ENCODE peak calls at places on chromosomes 13 and 19, in eight cellular contexts. S is NB4, N is HCT116, D is tibial nerve, W is breast epithelium, I is sigmoid colon, R is esophagus squamous epithelium, M is heart left ventricle. H is an unnamed sample.

GRCh38 chr13:46593403-46593802 is 40.4 kb downstream of the LRCH1 start:
- DNase-seq in D (no peak), W (no peak), N (no peak), I (no peak), R (no peak), S (no peak), M (no peak), H (no peak)

GRCh38 chr13:106573279-106573831 is 5.4 kb upstream of the ARGLU1 start:
- DNase-seq in R (no peak), M (no peak), I (peak; percentile 71), N (no peak), D (peak; percentile 66), S (no peak), W (no peak), H (peak; percentile 20)

GRCh38 chr13:57633141-57633949 is 1.8 kb downstream of the PCDH17 start:
- DNase-seq in M (peak; percentile 74), R (no peak), I (peak; percentile 74), D (no peak), N (no peak), S (no peak), W (no peak), H (no peak)

GRCh38 chr13:30339721-30340366 is 32.5 kb upstream of the KATNAL1 start:
- DNase-seq in D (no peak), N (no peak), S (peak; percentile 24), R (no peak), I (no peak), W (no peak), M (peak; percentile 47), H (no peak)

GRCh38 chr13:21040120-21040834 is 21.1 kb downstream of the LATS2 start:
- DNase-seq in D (no peak), W (no peak), M (no peak), R (no peak), I (peak; percentile 60), N (no peak), S (no peak), H (no peak)

GRCh38 chr19:50276370-50277063 is 52.7 kb downstream of the KCNC3 start:
- DNase-seq in N (no peak), M (no peak), W (no peak), I (no peak), S (no peak), D (no peak), R (no peak), H (no peak)

GRCh38 chr19:16143399-16144215 is at the start of gene HSH2D:
- DNase-seq in M (peak; percentile 35), D (no peak), S (peak; percentile 93), R (peak; percentile 77), W (peak; percentile 54), N (peak; percentile 77), I (no peak), H (no peak)

GRCh38 chr13:72246396-72246795 is 379.4 kb upstream of the DACH1 start:
- DNase-seq in D (no peak), I (no peak), S (no peak), R (no peak), W (no peak), N (no peak), M (no peak), H (no peak)

GRCh38 chr19:18464646-18465045 is 26.7 kb upstream of the ISYNA1 start:
- DNase-seq in R (no peak), D (peak; percentile 84), M (peak; percentile 88), S (no peak), W (peak; percentile 77), N (no peak), I (peak; percentile 98), H (peak; percentile 89)

GRCh38 chr19:15104411-15104810 is 2.8 kb upstream of the SYDE1 start:
- DNase-seq in M (no peak), D (no peak), N (no peak), W (no peak), I (no peak), S (no peak), R (no peak), H (no peak)

GRCh38 chr13:100796463-100796862 is 121.9 kb upstream of the TMTC4 start:
- DNase-seq in M (no peak), D (no peak), I (no peak), R (no peak), N (no peak), W (no peak), S (no peak), H (no peak)

GRCh38 chr13:100808848-100809247 is 134.3 kb upstream of the TMTC4 start:
- DNase-seq in N (no peak), D (no peak), I (no peak), W (no peak), S (no peak), R (no peak), M (no peak), H (no peak)

DNA sequence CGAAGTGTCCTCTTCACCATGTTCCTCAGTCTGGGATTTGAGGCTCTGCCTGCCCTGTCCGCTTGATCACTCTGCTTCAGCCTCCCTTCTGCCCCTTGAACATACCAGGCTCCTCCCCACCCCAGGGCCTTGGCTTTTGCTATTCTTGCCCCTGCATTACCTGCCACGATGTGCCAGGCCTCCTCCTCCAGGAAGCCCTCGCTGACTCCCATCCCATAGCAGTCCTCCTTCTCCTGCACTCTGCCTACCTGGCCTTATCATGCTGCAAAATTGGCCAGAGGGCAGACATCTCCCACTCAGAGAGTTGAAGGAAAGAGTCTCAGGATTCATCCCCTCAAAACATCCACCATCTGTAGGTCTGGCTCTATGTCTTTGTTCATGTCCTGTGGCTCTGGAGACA is 2.2 kb downstream of the YJEFN3 start:
- DNase-seq in M (no peak), W (no peak), R (no peak), I (no peak), D (no peak), S (no peak), N (no peak), H (no peak)
- TF ChIP-seq POLR2A in M (no peak), W (no peak), R (no peak), I (no peak), D (no peak), S (no peak), N (no peak), H (no peak)

GRCh38 chr19:10395436-10395835 is 7.9 kb downstream of the CDC37 start:
- DNase-seq in R (no peak), I (no peak), W (no peak), S (no peak), N (no peak), M (no peak), D (no peak), H (no peak)

GRCh38 chr19:10395853-10396355 is 7.4 kb downstream of the CDC37 start:
- DNase-seq in D (no peak), R (no peak), M (no peak), S (no peak), I (no peak), N (no peak), W (no peak), H (no peak)

GRCh38 chr19:10393137-10393536 is 10.2 kb downstream of the CDC37 start:
- DNase-seq in W (no peak), D (no peak), S (no peak), I (no peak), N (no peak), R (no peak), M (no peak), H (no peak)

GRCh38 chr19:10392120-10392519 is 11.2 kb downstream of the CDC37 start:
- DNase-seq in N (no peak), D (no peak), S (no peak), I (no peak), R (no peak), M (no peak), W (no peak), H (no peak)

DNA sequence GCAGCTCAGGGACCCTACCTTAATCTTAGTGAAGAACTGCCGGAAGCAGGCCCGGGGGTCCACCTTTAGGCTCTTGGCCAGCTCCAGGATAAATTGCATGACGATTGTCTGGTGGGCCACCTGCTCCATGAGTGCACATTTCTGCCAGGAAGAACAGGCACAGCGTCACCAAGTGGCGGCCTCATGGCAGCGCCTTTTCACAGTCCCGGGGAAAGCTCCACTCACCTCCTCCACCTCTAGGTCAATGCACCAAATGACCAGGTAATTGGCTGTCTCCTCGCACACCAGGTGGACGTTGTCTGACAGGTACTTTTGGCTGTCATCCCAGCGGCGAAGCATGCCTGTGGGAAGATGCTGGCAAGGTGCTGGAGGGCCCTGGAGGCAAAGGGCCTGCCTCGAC is 8.3 kb downstream of the CDC37 start:
- DNase-seq in M (no peak), R (no peak), W (no peak), D (no peak), S (no peak), N (no peak), I (no peak), H (no peak)
- H3K4me3 ChIP-seq in M (no peak overlapping the region), R (no peak overlapping the region), W (no peak overlapping the region), D (no peak overlapping the region), S (no peak overlapping the region), N (no peak overlapping the region), I (no peak overlapping the region), H (no peak overlapping the region)

GRCh38 chr13:51998723-51999471 is 12.4 kb downstream of the ATP7B start:
- DNase-seq in R (no peak), M (no peak), W (no peak), S (no peak), N (no peak), I (no peak), D (no peak), H (no peak)

GRCh38 chr13:51999525-51999924 is 11.7 kb downstream of the ATP7B start:
- DNase-seq in I (peak; percentile 76), M (peak; percentile 88), N (no peak), R (no peak), W (peak; percentile 62), D (no peak), S (no peak), H (peak; percentile 67)

GRCh38 chr13:52003551-52003950 is 7.7 kb downstream of the ATP7B start:
- DNase-seq in S (no peak), D (no peak), N (no peak), W (no peak), I (no peak), R (no peak), M (no peak), H (peak; percentile 27)

GRCh38 chr13:52002361-52002760 is 8.9 kb downstream of the ATP7B start:
- DNase-seq in D (no peak), S (no peak), R (no peak), I (no peak), M (no peak), N (no peak), W (no peak), H (no peak)

DNA sequence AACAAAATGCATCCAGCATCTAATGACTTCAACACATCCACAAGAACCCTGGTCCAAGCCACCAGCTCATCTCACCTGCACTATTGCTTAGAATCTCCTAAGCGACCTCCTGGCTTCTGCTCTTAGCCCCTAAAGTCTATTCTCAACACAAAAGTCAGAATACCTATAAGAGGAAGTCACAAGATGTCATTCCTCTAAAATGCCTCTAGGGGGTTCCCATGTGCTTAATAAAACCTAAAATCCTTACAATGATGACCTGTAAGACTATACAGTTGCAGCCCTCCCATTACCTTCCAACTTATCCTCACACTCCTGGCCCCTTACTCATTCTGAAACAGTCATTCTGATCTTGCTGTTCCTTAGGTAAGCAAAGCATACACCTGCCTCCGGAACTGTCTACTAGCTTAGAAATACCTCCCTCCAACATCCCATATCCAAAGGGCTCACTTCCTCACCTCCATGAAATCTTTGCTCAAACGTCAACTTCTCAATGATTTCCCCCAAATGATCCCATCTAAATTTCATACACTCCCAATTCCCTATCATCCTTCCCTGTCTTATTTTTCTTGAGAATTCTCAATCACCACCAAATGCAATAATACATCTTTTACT is 10.0 kb downstream of the ATP7B start:
- DNase-seq in W (no peak), D (no peak), R (no peak), S (peak; percentile 70), N (peak; percentile 32), M (no peak), I (no peak), H (no peak)
- TF ChIP-seq POLR2A in W (no peak), D (no peak), R (no peak), S (no peak), N (no peak), M (no peak), I (no peak), H (no peak)

GRCh38 chr13:27034678-27035111 is 136.9 kb downstream of the USP12 start:
- DNase-seq in D (no peak), M (no peak), R (no peak), N (no peak), I (no peak), S (no peak), W (no peak), H (no peak)
- H3K4me3 ChIP-seq in D (no peak overlapping the region), M (peak overlapping the region; percentile 35), R (peak overlapping the region; percentile 34), N (no peak overlapping the region), I (peak overlapping the region; percentile 11), S (no peak overlapping the region), W (no peak overlapping the region), H (no peak overlapping the region)

H was measured in gastrocnemius medialis.